ENCODE peak calls at places on chromosomes 12 and 14, in nine cellular contexts. R is astrocyte of the spinal cord, Z is NCI-H1930, E is GM03348, K is fibroblast of pulmonary artery, F is GM10248, Q is GM12865, P is NCI-H345, B is HT1080. V is an unnamed sample.

GRCh38 chr14:96582641-96582980 is 80.4 kb downstream of the PAPOLA start:
- DNase-seq in R (no peak), Z (no peak), E (peak; percentile 3), K (no peak), F (peak; percentile 9), Q (no peak), P (no peak), B (no peak), V (no peak)

GRCh38 chr14:51507556-51508511 is 143.9 kb upstream of the FRMD6 start:
- DNase-seq in R (peak; percentile 84), Z (no peak), E (peak; percentile 83), K (peak; percentile 63), F (no peak), Q (no peak), P (peak; percentile 92), B (no peak), V (peak; percentile 78)

GRCh38 chr12:123115409-123116111 is 35.3 kb downstream of the PITPNM2 start:
- DNase-seq in R (peak; percentile 91), Z (no peak), E (peak; percentile 88), K (peak; percentile 98), F (peak; percentile 46), Q (peak; percentile 55), P (no peak), B (peak; percentile 57), V (peak; percentile 67)

GRCh38 chr14:90388437-90388836 is 8.4 kb upstream of the CALM1 start:
- DNase-seq in R (peak; percentile 77), Z (peak; percentile 12), E (peak; percentile 48), K (peak; percentile 75), F (no peak), Q (no peak), P (no peak), B (peak; percentile 87), V (peak; percentile 83)

GRCh38 chr12:121970901-121971300 is 50.8 kb upstream of the BCL7A start:
- DNase-seq in R (no peak), Z (no peak), E (no peak), K (no peak), F (no peak), Q (no peak), P (no peak), B (no peak), V (no peak)

GRCh38 chr14:77140937-77141591 is 527 bp downstream of the ZDHHC22 start:
- DNase-seq in R (peak; percentile 40), Z (peak; percentile 26), E (peak; percentile 66), K (peak; percentile 18), F (no peak), Q (no peak), P (peak; percentile 37), B (no peak), V (no peak)

GRCh38 chr12:128797119-128798118 is 26.3 kb downstream of the SLC15A4 start:
- DNase-seq in R (peak; percentile 64), Z (no peak), E (no peak), K (peak; percentile 86), F (no peak), Q (no peak), P (no peak), B (no peak), V (peak; percentile 34)

GRCh38 chr14:77580964-77581505 is 35.4 kb downstream of the SPTLC2 start:
- DNase-seq in R (peak; percentile 89), Z (no peak), E (no peak), K (peak; percentile 53), F (peak; percentile 63), Q (peak; percentile 85), P (peak; percentile 22), B (peak; percentile 18), V (peak; percentile 68)

V was measured in H4.